ENCODE peak calls at places on chromosome 9, in five cellular contexts. L, F, M, A and V are unnamed samples.

GRCh38 chr9:129289883-129290282 is 111.8 kb upstream of the IER5L start:
- DNase-seq in L (no peak), F (no peak), M (no peak), A (no peak), V (no peak)

GRCh38 chr9:82720515-82720914 is 342.4 kb downstream of the RASEF start:
- DNase-seq in L (no peak), F (no peak), M (no peak), A (no peak), V (no peak)

GRCh38 chr9:134600836-134601638 is 40.6 kb upstream of the COL5A1 start:
- DNase-seq in L (no peak), F (no peak), M (no peak), A (no peak), V (no peak)

GRCh38 chr9:135624282-135624681 is 15.1 kb downstream of the GLT6D1 start:
- DNase-seq in L (no peak), F (no peak), M (no peak), A (no peak), V (no peak)

GRCh38 chr9:128005938-128006337 is 25.1 kb upstream of the EEIG1 start:
- DNase-seq in L (no peak), F (no peak), M (peak), A (no peak), V (no peak)

GRCh38 chr9:6757988-6758417 is 230 bp downstream of the KDM4C start:
- DNase-seq in L (peak), F (no peak), M (peak), A (peak), V (no peak)

GRCh38 chr9:136436055-136436634 is 3.5 kb downstream of the INPP5E start:
- DNase-seq in L (no peak), F (no peak), M (no peak), A (no peak), V (no peak)

GRCh38 chr9:137743695-137744094 is 124.9 kb downstream of the EHMT1 start:
- DNase-seq in L (no peak), F (no peak), M (no peak), A (no peak), V (no peak)

GRCh38 chr9:69149321-69149807 is 24.7 kb upstream of the TJP2 start:
- DNase-seq in L (peak), F (no peak), M (no peak), A (no peak), V (no peak)

GRCh38 chr9:108134501-108135128 is 645.0 kb upstream of the KLF4 start:
- DNase-seq in L (no peak), F (no peak), M (no peak), A (no peak), V (no peak)

GRCh38 chr9:71349218-71349617 is 227.8 kb upstream of the TRPM3 start:
- DNase-seq in L (no peak), F (no peak), M (no peak), A (no peak), V (no peak)

GRCh38 chr9:121261107-121261460 is 6.9 kb upstream of the GSN start:
- DNase-seq in L (no peak), F (no peak), M (peak), A (no peak), V (no peak)

GRCh38 chr9:133348763-133349573 is 950 bp downstream of the RPL7A start:
- DNase-seq in L (no peak), F (no peak), M (no peak), A (no peak), V (no peak)

GRCh38 chr9:106717686-106718085 is 145.3 kb upstream of the ZNF462 start:
- DNase-seq in L (no peak), F (no peak), M (no peak), A (no peak), V (no peak)

GRCh38 chr9:91820126-91820750 is 129.8 kb downstream of the ROR2 start:
- DNase-seq in L (no peak), F (no peak), M (no peak), A (no peak), V (no peak)

GRCh38 chr9:74379718-74380117 is 117.4 kb upstream of the RORB start:
- DNase-seq in L (peak), F (peak), M (peak), A (peak), V (peak)

GRCh38 chr9:107484117-107484723 is 5.3 kb downstream of the KLF4 start:
- DNase-seq in L (no peak), F (peak), M (peak), A (peak), V (peak)

GRCh38 chr9:126701820-126702500 is 88.2 kb downstream of the LMX1B start:
- DNase-seq in L (no peak), F (no peak), M (peak), A (no peak), V (no peak)

GRCh38 chr9:136318111-136318768 is 9.1 kb upstream of the GPSM1 start:
- DNase-seq in L (no peak), F (no peak), M (no peak), A (no peak), V (no peak)

GRCh38 chr9:120764476-120764875 is 28.7 kb downstream of the FBXW2 start:
- DNase-seq in L (no peak), F (no peak), M (no peak), A (no peak), V (no peak)

GRCh38 chr9:70144131-70144503 is 100.5 kb downstream of the MAMDC2 start:
- DNase-seq in L (no peak), F (no peak), M (no peak), A (no peak), V (no peak)

GRCh38 chr9:12464910-12465512 is 228.2 kb upstream of the TYRP1 start:
- DNase-seq in L (no peak), F (peak), M (peak), A (no peak), V (peak)

GRCh38 chr9:129141066-129142041 is 30.1 kb downstream of the PTPA start:
- DNase-seq in L (no peak), F (no peak), M (no peak), A (no peak), V (peak)

GRCh38 chr9:82418334-82418733 is 429.8 kb downstream of the SPATA31D1 start:
- DNase-seq in L (no peak), F (no peak), M (no peak), A (no peak), V (no peak)

GRCh38 chr9:69391946-69392345 is 66.9 kb downstream of the ENTREP1 start:
- DNase-seq in L (no peak), F (no peak), M (no peak), A (no peak), V (no peak)

GRCh38 chr9:82584349-82584846 is 478.5 kb downstream of the RASEF start:
- DNase-seq in L (no peak), F (no peak), M (no peak), A (no peak), V (no peak)

GRCh38 chr9:10436771-10437170 is 176.0 kb downstream of the PTPRD start:
- DNase-seq in L (no peak), F (no peak), M (no peak), A (no peak), V (no peak)

GRCh38 chr9:10438955-10439354 is 173.8 kb downstream of the PTPRD start:
- DNase-seq in L (no peak), F (no peak), M (no peak), A (no peak), V (no peak)

DNA sequence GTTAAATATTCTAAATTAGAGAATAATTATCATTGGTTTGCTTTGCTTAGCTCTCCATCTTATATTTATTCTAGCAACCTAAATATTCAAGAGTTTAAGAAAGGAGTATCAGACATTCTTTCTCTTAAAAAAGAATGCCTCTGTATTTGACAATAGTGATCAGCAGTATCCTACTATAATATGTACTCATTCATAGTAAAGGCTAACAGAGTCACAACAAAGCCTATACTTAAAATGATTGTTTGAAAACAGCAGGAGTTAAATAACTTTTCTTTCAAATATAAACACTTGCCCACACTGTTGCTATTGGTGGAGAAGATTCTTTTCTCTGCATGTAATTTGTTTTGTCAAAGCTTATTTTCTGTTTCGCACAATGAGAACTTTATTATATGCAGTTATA is 178.4 kb downstream of the PTPRD start:
- DNase-seq in L (no peak), F (no peak), M (no peak), A (no peak), V (no peak)
- TF ChIP-seq MAX in L (no peak), F (no peak), M (no peak), A (no peak), V (no peak)

GRCh38 chr9:3457171-3457570 is 68.6 kb downstream of the RFX3 start:
- DNase-seq in L (no peak), F (no peak), M (no peak), A (no peak), V (no peak)

GRCh38 chr9:3455088-3455487 is 70.7 kb downstream of the RFX3 start:
- DNase-seq in L (no peak), F (no peak), M (no peak), A (no peak), V (no peak)

GRCh38 chr9:3464033-3464638 is 61.7 kb downstream of the RFX3 start:
- DNase-seq in L (no peak), F (no peak), M (no peak), A (no peak), V (no peak)

GRCh38 chr9:3455712-3456111 is 70.1 kb downstream of the RFX3 start:
- DNase-seq in L (no peak), F (no peak), M (no peak), A (no peak), V (no peak)

GRCh38 chr9:3459076-3459475 is 66.7 kb downstream of the RFX3 start:
- DNase-seq in L (no peak), F (no peak), M (peak), A (no peak), V (no peak)
- TF ChIP-seq MAX in L (no peak), F (no peak), M (no peak), A (no peak), V (no peak)

GRCh38 chr9:93128011-93128714 is 5.9 kb downstream of the NINJ1 start:
- DNase-seq in L (no peak), F (no peak), M (no peak), A (no peak), V (no peak)
- TF ChIP-seq MAX in L (no peak), F (no peak), M (no peak), A (no peak), V (no peak)

GRCh38 chr9:93599571-93600403 is 23.4 kb downstream of the PHF2 start:
- DNase-seq in L (peak), F (no peak), M (no peak), A (no peak), V (no peak)
- TF ChIP-seq MAX in L (no peak), F (no peak), M (no peak), A (no peak), V (no peak)

GRCh38 chr9:35757527-35758275 is 3.6 kb upstream of the MSMP start:
- DNase-seq in L (no peak), F (peak), M (peak), A (no peak), V (no peak)

GRCh38 chr9:35754264-35754663 is at the start of gene MSMP:
- DNase-seq in L (no peak), F (no peak), M (no peak), A (no peak), V (no peak)

GRCh38 chr9:35756743-35757526 is 2.9 kb upstream of the MSMP start:
- DNase-seq in L (peak), F (peak), M (peak), A (peak), V (peak)

GRCh38 chr9:35755071-35755470 is 995 bp upstream of the MSMP start:
- DNase-seq in L (no peak), F (no peak), M (no peak), A (no peak), V (no peak)

GRCh38 chr9:35756275-35756742 is 2.2 kb upstream of the MSMP start:
- DNase-seq in L (no peak), F (no peak), M (no peak), A (peak), V (no peak)
- TF ChIP-seq MAX in L (peak), F (no peak), M (no peak), A (peak), V (no peak)

DNA sequence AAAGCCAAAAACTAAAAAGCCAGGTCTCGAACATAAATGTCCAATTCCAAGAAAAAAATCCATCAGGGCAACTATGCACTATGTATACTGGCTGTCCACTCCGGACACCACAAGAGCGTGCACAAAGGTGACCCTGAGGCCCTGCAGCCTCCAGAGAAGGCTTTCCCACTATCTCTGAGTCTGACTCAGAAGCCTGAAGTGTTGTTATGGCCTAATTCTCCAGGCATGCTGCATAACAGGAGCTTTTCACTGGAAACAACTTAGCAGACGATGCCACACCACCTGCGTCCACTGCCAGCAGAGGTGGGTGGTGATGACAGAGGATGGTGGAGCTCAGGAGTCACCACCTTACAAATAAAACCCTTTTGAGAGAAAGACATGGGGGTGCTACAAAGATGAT is 63.7 kb downstream of the HABP4 start:
- DNase-seq in L (no peak), F (no peak), M (no peak), A (no peak), V (no peak)
- TF ChIP-seq MAX in L (no peak), F (no peak), M (no peak), A (no peak), V (no peak)

DNA sequence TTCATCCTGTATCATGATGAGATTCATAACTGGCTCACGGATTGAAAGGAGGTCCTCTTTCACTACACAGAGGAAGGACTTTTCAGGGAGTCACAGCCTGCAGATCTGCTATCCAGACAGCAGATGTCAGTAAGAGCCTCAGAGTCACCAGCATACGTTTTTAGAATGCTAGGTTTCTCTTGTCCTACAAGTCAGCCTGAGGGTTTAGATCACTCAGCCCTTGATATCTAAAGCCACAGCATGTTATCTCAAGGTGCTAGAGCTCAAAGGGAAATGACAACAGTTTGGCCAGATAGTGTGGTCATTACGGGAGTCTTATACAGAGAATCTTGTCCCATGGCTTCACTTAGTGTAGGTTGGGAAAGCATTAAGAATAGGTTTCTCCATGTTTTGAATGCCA is 30.9 kb upstream of the SLC46A2 start:
- DNase-seq in L (no peak), F (no peak), M (peak), A (no peak), V (no peak)
- TF ChIP-seq MAX in L (no peak), F (no peak), M (no peak), A (no peak), V (no peak)

GRCh38 chr9:35599763-35600604 is 5.1 kb upstream of the TESK1 start:
- DNase-seq in L (peak), F (no peak), M (no peak), A (peak), V (peak)
- TF ChIP-seq MAX in L (no peak), F (no peak), M (no peak), A (no peak), V (no peak)

DNA sequence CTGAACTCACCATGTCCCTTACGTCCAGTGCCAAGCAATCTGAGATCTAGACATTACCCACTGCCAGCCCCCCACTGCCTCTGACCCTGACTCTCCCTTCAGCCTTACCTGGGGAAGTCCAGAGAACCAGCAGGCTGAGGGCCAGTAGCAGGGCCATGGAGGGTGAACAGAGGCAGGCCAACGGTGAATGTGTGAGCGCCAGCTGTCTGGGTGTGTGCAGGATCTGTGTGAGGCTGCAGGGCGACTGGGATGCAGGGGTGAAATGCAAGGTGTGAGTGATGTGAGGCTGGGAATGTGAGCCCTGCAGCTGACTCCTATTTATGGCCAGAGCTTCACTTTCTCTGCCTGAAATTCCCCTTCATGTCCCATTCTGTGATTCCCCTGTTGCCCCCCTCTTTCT is at the start of gene CCL19:
- DNase-seq in L (no peak), F (no peak), M (no peak), A (no peak), V (no peak)
- TF ChIP-seq MAX in L (no peak), F (no peak), M (no peak), A (no peak), V (no peak)